ENCODE peak calls at places on chromosome 4, in ten cellular contexts. Q is brain microvascular endothelial cell, J is fibroblast of lung, S is endothelial cell of umbilical vein, P is lower lobe of right lung, F is thoracic aorta, B is ascending aorta, D is lung, Y is gastrocnemius medialis, H is tibial artery. T is an unnamed sample.

GRCh38 chr4:155377281-155377680 is 516 bp upstream of the MAP9 start:
- DNase-seq in D (no peak), F (no peak), Q (peak; percentile 29), J (peak; percentile 17), P (no peak), Y (no peak), S (no peak), H (no peak), B (no peak), T (no peak)

GRCh38 chr4:185343726-185344581 is 51.8 kb downstream of the LRP2BP start:
- DNase-seq in Y (no peak), P (no peak), H (no peak), J (no peak), S (peak; percentile 57), D (no peak), B (peak; percentile 65), Q (peak; percentile 72), F (no peak), T (no peak)

GRCh38 chr4:138401330-138401729 is 159.2 kb upstream of the SLC7A11 start:
- DNase-seq in J (peak; percentile 33), Y (no peak), S (peak; percentile 11), F (no peak), H (no peak), P (no peak), B (no peak), D (no peak), Q (no peak), T (no peak)

GRCh38 chr4:100780126-100780525 is 262.3 kb upstream of the EMCN start:
- DNase-seq in S (no peak), F (no peak), Q (no peak), B (no peak), H (no peak), D (no peak), J (no peak), Y (no peak), P (no peak), T (no peak)

GRCh38 chr4:57051100-57051499 is 59.1 kb downstream of the IGFBP7 start:
- DNase-seq in F (no peak), Y (no peak), Q (no peak), B (no peak), J (no peak), H (no peak), P (no peak), D (no peak), S (peak; percentile 45), T (no peak)

GRCh38 chr4:88858752-88859151 is 161.1 kb upstream of the NAP1L5 start:
- DNase-seq in B (no peak), F (no peak), Y (no peak), H (no peak), P (no peak), J (peak; percentile 52), S (no peak), D (no peak), Q (no peak), T (no peak)

GRCh38 chr4:106092361-106093040 is 197.2 kb downstream of the NPNT start:
- DNase-seq in F (no peak), H (no peak), D (no peak), S (no peak), B (no peak), P (no peak), Q (no peak), Y (no peak), J (no peak), T (no peak)

GRCh38 chr4:106149911-106150310 is 166.1 kb downstream of the TBCK start:
- DNase-seq in H (no peak), B (no peak), F (no peak), P (no peak), Q (no peak), S (no peak), D (no peak), J (no peak), Y (no peak), T (no peak)

GRCh38 chr4:150903603-150904002 is 111.5 kb downstream of the LRBA start:
- DNase-seq in S (no peak), H (no peak), Y (no peak), D (no peak), F (no peak), P (no peak), J (no peak), B (no peak), Q (no peak), T (no peak)

GRCh38 chr4:150911326-150911725 is 103.8 kb downstream of the LRBA start:
- DNase-seq in B (no peak), H (no peak), F (no peak), P (no peak), Q (no peak), D (no peak), Y (no peak), J (no peak), S (no peak), T (no peak)

GRCh38 chr4:150909116-150909515 is 106.0 kb downstream of the LRBA start:
- DNase-seq in H (no peak), B (no peak), J (no peak), D (no peak), Y (no peak), S (no peak), P (no peak), Q (no peak), F (no peak), T (no peak)

GRCh38 chr4:150906987-150907633 is 108.0 kb downstream of the LRBA start:
- DNase-seq in Q (no peak), H (no peak), B (no peak), Y (no peak), F (no peak), P (no peak), D (no peak), J (peak; percentile 26), S (no peak), T (no peak)
- H3K27ac ChIP-seq in Q (no peak overlapping the region), H (no peak overlapping the region), B (no peak overlapping the region), Y (no peak overlapping the region), F (no peak overlapping the region), P (no peak overlapping the region), D (no peak overlapping the region), J (no peak overlapping the region), S (no peak overlapping the region), T (no peak overlapping the region)

DNA sequence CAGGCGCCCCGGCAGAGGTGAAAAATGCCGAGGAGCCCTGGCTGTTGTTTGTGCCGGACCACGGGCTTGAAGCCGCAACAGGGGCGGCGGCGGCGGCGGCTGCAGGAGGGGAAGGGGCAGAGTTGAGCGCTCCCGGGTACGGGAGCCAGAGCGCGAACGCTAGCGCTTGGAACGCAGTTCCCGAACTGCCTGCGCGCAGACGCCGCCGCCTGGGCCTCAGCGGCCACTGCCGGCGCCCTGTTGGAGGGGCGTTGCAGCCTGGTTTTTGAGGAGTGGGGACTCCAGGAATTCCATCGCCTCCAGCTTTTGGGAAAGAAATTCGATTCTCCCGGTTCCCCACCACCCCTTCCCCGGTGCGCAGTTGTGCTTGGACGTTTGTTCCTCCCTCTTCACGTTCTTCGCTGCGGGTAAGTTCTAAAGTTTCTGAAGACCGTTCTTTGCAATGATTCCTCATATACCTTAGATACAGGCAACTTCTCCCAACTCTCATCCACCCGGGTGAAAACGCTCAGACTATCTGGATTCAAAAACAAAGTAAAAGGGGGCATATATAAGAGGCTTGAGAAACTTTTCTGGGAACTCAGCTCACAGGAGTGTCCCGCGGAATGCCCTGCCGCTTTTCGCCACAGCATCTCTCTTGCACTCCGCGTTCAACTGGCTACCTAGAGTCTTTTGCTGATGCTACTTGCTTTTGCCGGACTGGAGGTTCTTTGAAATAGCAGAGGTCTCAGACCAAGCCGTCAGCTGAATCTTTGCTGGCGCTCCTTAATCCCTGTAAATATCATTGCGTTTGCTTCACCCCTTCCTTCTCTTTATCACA is 1.0 kb downstream of the FAT4 start:
- DNase-seq in Y (peak; percentile 4), B (peak; percentile 66), H (peak; percentile 75), J (peak; percentile 61), Q (peak; percentile 40), F (no peak), D (peak; percentile 41), S (peak; percentile 62), P (peak; percentile 49), T (no peak)
- TF ChIP-seq CTCF in Y (peak; percentile 35), B (peak; percentile 33), H (no peak), J (peak; percentile 29), Q (peak; percentile 50), F (peak; percentile 33), D (no peak), S (peak; percentile 42), P (peak; percentile 34), T (peak; percentile 8)

GRCh38 chr4:16194199-16194598 is 32.1 kb downstream of the TAPT1 start:
- DNase-seq in Q (peak; percentile 7), B (no peak), J (no peak), Y (no peak), S (no peak), F (no peak), D (no peak), P (no peak), H (no peak), T (no peak)

GRCh38 chr4:16192067-16192466 is 34.2 kb downstream of the TAPT1 start:
- DNase-seq in P (no peak), H (no peak), Y (no peak), J (no peak), F (no peak), S (peak; percentile 2), Q (no peak), B (no peak), D (no peak), T (no peak)

GRCh38 chr4:16195209-16195608 is 31.1 kb downstream of the TAPT1 start:
- DNase-seq in B (no peak), J (no peak), F (no peak), Y (no peak), S (no peak), H (no peak), Q (no peak), D (no peak), P (no peak), T (no peak)

GRCh38 chr4:16196482-16197393 is 29.5 kb downstream of the TAPT1 start:
- DNase-seq in F (no peak), S (peak; percentile 83), H (no peak), J (peak; percentile 74), B (no peak), P (no peak), Q (peak; percentile 63), Y (no peak), D (no peak), T (no peak)

DNA sequence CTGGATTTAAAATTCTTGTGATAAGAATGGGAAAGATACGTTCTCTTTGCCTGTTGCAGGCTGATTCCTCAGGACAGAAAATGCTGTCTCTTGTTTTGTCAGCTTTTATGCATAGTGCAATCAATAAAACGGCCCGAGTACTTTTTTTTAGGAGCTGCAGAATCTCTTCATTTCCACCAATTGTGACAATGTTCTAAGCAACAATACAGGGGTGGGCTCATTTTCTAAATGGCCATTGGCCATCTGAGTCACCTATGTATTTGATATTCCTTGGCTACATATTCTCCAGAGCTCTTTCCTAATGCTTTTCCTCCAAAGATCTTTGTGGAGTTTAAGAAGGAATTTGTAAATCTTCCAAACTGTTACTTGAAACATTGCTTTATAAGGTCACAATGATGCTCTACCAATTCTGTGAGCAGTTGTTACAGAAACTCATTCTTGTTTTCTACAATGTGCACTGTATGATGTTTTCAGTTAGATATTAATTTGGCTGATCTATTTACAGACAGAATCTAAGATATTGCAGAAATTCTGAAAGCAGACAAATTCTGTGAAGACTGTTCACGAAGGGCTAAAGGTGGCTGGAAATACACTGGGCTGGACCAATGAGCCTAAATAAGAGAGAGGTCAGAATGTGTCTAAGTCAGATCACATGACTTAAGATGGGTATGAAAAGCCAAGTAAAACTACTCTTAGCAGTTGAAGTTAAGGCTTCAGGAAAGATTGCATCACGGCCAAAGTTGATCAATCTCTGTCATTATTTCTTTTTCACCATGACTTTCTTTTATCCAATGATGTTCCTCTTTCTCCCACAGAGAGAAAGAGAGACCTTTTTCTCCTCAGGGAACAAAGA is 33.4 kb downstream of the TAPT1 start:
- DNase-seq in D (no peak), Y (no peak), J (peak; percentile 32), F (no peak), P (no peak), S (peak; percentile 54), H (no peak), Q (no peak), B (no peak), T (no peak)
- H3K36me3 ChIP-seq in D (peaks cover 15% of the 10 kb centered on the region), Y (no peaks in the 10 kb centered on the region), J (peaks cover 2% of the 10 kb centered on the region), F (peaks cover 14% of the 10 kb centered on the region), P (peaks cover 34% of the 10 kb centered on the region), S (peaks cover 5% of the 10 kb centered on the region), H (peaks cover 21% of the 10 kb centered on the region), Q (no peaks in the 10 kb centered on the region), B (peaks cover 26% of the 10 kb centered on the region), T (peaks cover 3% of the 10 kb centered on the region)

GRCh38 chr4:118834960-118835895 is 698 bp downstream of the SEC24D start:
- DNase-seq in Y (peak; percentile 51), H (peak; percentile 85), F (peak; percentile 37), D (peak; percentile 82), P (peak; percentile 78), J (peak; percentile 82), S (peak; percentile 90), B (peak; percentile 89), Q (peak; percentile 90), T (peak; percentile 31)

GRCh38 chr4:118835896-118836762 is at the start of gene SEC24D:
- DNase-seq in B (peak; percentile 94), S (peak; percentile 89), F (peak; percentile 57), J (peak; percentile 88), P (peak; percentile 92), H (peak; percentile 92), Q (peak; percentile 83), Y (peak; percentile 71), D (peak; percentile 88), T (peak; percentile 9)

GRCh38 chr4:118834070-118834469 is 1.9 kb downstream of the SEC24D start:
- DNase-seq in D (no peak), S (no peak), Y (no peak), F (no peak), P (no peak), Q (no peak), H (no peak), J (no peak), B (no peak), T (no peak)

GRCh38 chr4:118839221-118839927 is 3.4 kb upstream of the SEC24D start:
- DNase-seq in P (no peak), H (no peak), Y (no peak), Q (no peak), B (no peak), S (no peak), J (no peak), F (no peak), D (no peak), T (no peak)

DNA sequence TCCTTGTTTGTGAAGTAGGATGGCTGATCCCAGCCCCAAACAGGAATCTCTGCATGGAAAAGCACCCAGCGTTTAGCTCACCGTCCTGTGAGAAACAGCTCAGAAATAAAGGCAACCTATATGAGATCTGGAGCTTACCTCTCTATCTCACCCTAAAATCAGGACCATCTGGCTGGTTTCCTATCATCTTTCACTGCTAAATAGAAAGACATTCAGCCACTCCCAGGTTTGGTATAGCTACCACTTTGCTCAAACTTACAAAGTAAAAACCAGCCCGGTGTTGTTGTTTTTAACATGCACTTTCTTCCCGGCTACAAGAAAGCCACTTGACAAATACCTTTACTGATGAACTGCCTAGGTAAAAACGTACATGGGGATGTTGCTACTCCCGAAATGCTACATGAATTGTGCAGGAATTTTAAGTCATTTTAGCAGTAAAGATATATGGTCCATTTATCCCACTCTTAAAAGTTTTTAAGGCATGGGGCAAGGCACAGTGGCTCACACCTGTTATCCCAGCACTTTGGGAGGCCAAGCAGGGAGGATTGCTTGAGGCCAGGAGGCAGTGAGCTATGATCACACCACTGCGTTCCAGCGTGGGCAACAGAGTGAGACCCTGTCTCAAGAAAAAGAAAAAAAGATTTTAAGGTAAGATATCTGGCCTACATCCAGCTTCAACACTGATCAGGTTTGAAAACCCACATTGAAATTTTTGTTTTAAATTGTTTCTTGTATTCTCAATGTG is 1.0 kb upstream of the SEC24D start:
- DNase-seq in B (no peak), J (no peak), D (no peak), F (no peak), H (no peak), Q (no peak), S (no peak), P (no peak), Y (no peak), T (no peak)
- H3K27ac ChIP-seq in B (peak overlapping the region; percentile 99), J (peak overlapping the region; percentile 98), D (peak overlapping the region; percentile 99), F (peak overlapping the region; percentile 94), H (peak overlapping the region; percentile 91), Q (peak overlapping the region; percentile 97), S (peak overlapping the region; percentile 91), P (no peak overlapping the region), Y (no peak overlapping the region), T (peak overlapping the region; percentile 89)

T was measured in esophagus squamous epithelium.